ENCODE peak calls at places on chromosomes 2 and 18, in eight cellular contexts. R is ascending aorta, F is dorsolateral prefrontal cortex, Q is cardiac fibroblast, V is uterus, B is tibial artery, O is endothelial cell, S is osteocyte. W is an unnamed sample.

GRCh38 chr2:191345788-191346187 is 100.6 kb downstream of the MYO1B start:
- DNase-seq in R (no peak), F (no peak), Q (peak; percentile 56), V (no peak), B (no peak), O (no peak), S (no peak), W (no peak)

GRCh38 chr2:31383471-31384153 is 30.9 kb downstream of the XDH start:
- DNase-seq in R (no peak), F (no peak), Q (peak; percentile 75), V (no peak), B (no peak), O (no peak), S (no peak), W (no peak)

GRCh38 chr18:22709288-22710060 is 223.7 kb upstream of the RBBP8 start:
- DNase-seq in R (no peak), F (no peak), Q (no peak), V (peak; percentile 71), B (no peak), O (no peak), S (no peak), W (no peak)

GRCh38 chr2:88810017-88810416 is 118.5 kb downstream of the RPIA start:
- DNase-seq in R (no peak), F (no peak), Q (no peak), V (no peak), B (no peak), O (no peak), S (no peak), W (no peak)

GRCh38 chr2:191803007-191803406 is 43.9 kb downstream of the CAVIN2 start:
- DNase-seq in R (no peak), F (no peak), Q (no peak), V (no peak), B (no peak), O (no peak), S (no peak), W (no peak)

GRCh38 chr2:208062113-208062512 is 36.8 kb upstream of the PLEKHM3 start:
- DNase-seq in R (no peak), F (no peak), Q (peak; percentile 63), V (no peak), B (no peak), O (peak; percentile 35), S (no peak), W (no peak)

GRCh38 chr2:226185613-226186211 is 613.9 kb downstream of the IRS1 start:
- DNase-seq in R (no peak), F (no peak), Q (peak; percentile 95), V (no peak), B (no peak), O (no peak), S (no peak), W (no peak)

GRCh38 chr2:185919155-185919554 is 180.6 kb downstream of the FSIP2 start:
- DNase-seq in R (no peak), F (no peak), Q (peak; percentile 2), V (no peak), B (no peak), O (no peak), S (no peak), W (no peak)

GRCh38 chr2:17166506-17166905 is 351.7 kb downstream of the RAD51AP2 start:
- DNase-seq in R (no peak), F (no peak), Q (peak; percentile 13), V (no peak), B (no peak), O (no peak), S (no peak), W (no peak)

GRCh38 chr18:8516391-8517250 is 92.6 kb upstream of the RAB12 start:
- DNase-seq in R (no peak), F (no peak), Q (no peak), V (no peak), B (no peak), O (no peak), S (peak; percentile 69), W (no peak)

GRCh38 chr2:224284134-224284946 is 117.6 kb downstream of the FAM124B start:
- DNase-seq in R (no peak), F (no peak), Q (peak; percentile 63), V (no peak), B (no peak), O (no peak), S (no peak), W (no peak)

GRCh38 chr18:49813071-49813320 is 337 bp downstream of the ACAA2 start:
- DNase-seq in R (no peak), F (no peak), Q (peak; percentile 46), V (peak; percentile 32), B (peak; percentile 28), O (peak; percentile 48), S (no peak), W (no peak)

GRCh38 chr2:127197475-127198385 is 22.4 kb downstream of the CYP27C1 start:
- DNase-seq in R (no peak), F (no peak), Q (peak; percentile 64), V (no peak), B (no peak), O (peak; percentile 67), S (peak; percentile 88), W (no peak)

GRCh38 chr2:163347982-163348842 is 387.6 kb downstream of the FIGN start:
- DNase-seq in R (peak; percentile 18), F (peak; percentile 74), Q (peak; percentile 92), V (peak; percentile 57), B (peak; percentile 64), O (peak; percentile 66), S (peak; percentile 92), W (peak; percentile 32)

GRCh38 chr2:62038980-62039771 is 133.7 kb downstream of the COMMD1 start:
- DNase-seq in R (no peak), F (no peak), Q (peak; percentile 70), V (no peak), B (no peak), O (no peak), S (no peak), W (no peak)

GRCh38 chr2:195659114-195659513 is 2.1 kb downstream of the SLC39A10 start:
- DNase-seq in R (no peak), F (no peak), Q (peak; percentile 41), V (no peak), B (no peak), O (no peak), S (no peak), W (no peak)

GRCh38 chr2:44126106-44126797 is 42.4 kb upstream of the PPM1B start:
- DNase-seq in R (no peak), F (no peak), Q (no peak), V (no peak), B (no peak), O (no peak), S (no peak), W (no peak)

GRCh38 chr2:217327981-217328760 is 468.3 kb upstream of the TNP1 start:
- DNase-seq in R (no peak), F (no peak), Q (no peak), V (no peak), B (no peak), O (no peak), S (no peak), W (no peak)

GRCh38 chr2:218255441-218255840 is 5.4 kb upstream of the GPBAR1 start:
- DNase-seq in R (no peak), F (no peak), Q (peak; percentile 73), V (no peak), B (no peak), O (no peak), S (no peak), W (no peak)

GRCh38 chr2:23330214-23330613 is 54.8 kb upstream of the KLHL29 start:
- DNase-seq in R (no peak), F (no peak), Q (peak; percentile 15), V (no peak), B (no peak), O (peak; percentile 55), S (no peak), W (no peak)
- TF ChIP-seq CTCF in R (no peak), F (no peak), Q (no peak), V (no peak), B (no peak), O (no peak), S (peak; percentile 12), W (no peak)

GRCh38 chr18:28158083-28158581 is 18.8 kb downstream of the CDH2 start:
- DNase-seq in R (no peak), F (no peak), Q (peak; percentile 54), V (no peak), B (no peak), O (no peak), S (no peak), W (no peak)
- TF ChIP-seq CTCF in R (no peak), F (peak; percentile 23), Q (peak; percentile 9), V (no peak), B (no peak), O (no peak), S (no peak), W (no peak)

GRCh38 chr2:209577376-209578357 is 153.8 kb downstream of the MAP2 start:
- DNase-seq in R (no peak), F (no peak), Q (peak; percentile 57), V (no peak), B (no peak), O (no peak), S (no peak), W (no peak)
- TF ChIP-seq CTCF in R (peak; percentile 21), F (peak; percentile 61), Q (peak; percentile 19), V (no peak), B (peak; percentile 23), O (peak; percentile 87), S (peak; percentile 58), W (no peak)

GRCh38 chr18:65567372-65567771 is 183.4 kb upstream of the CDH7 start:
- DNase-seq in R (no peak), F (no peak), Q (peak; percentile 4), V (no peak), B (no peak), O (no peak), S (no peak), W (no peak)
- TF ChIP-seq CTCF in R (no peak), F (peak; percentile 45), Q (no peak), V (no peak), B (no peak), O (no peak), S (peak; percentile 30), W (no peak)

GRCh38 chr2:1856481-1856880 is 112.2 kb upstream of the PXDN start:
- DNase-seq in R (no peak), F (no peak), Q (no peak), V (no peak), B (no peak), O (no peak), S (no peak), W (no peak)
- TF ChIP-seq CTCF in R (no peak), F (peak; percentile 25), Q (no peak), V (no peak), B (no peak), O (no peak), S (peak; percentile 29), W (no peak)

DNA sequence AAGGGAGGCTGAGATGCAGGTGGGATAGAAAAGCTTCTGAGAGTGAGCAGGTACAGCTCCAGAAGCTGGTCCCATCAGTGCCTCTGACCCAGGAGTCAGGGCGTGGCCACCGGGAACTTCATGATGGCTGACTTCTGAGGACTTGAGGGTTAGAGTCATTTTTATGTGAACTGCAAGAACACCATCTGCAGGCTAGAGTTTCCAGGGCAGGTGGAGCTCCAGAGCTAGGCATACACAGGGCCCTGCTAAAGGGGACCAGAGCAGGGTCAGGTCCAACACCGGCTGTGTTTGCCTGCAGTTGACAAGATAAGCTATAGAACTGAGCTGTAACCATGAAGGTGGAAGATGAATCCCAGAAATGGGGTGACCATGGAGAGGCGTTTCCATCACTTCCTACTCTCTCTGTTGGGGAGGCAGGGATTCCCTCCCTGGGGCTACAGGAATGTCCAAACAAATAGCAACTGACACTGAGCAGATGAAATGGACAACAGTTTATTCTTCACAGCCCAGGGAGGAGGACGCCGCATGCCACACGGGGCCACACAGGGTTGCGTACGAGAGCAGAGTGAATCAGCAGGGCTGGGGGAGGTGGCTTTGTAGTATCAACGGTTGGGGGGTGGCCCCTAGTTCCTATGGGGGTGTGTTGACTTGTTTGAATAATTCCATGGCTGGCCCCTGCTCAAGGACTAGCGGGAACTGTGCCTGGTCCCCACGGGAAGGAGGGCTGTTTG is 77.6 kb upstream of the ZNF516 start:
- DNase-seq in R (no peak), F (no peak), Q (no peak), V (no peak), B (no peak), O (no peak), S (peak; percentile 66), W (no peak)
- TF ChIP-seq CTCF in R (no peak), F (no peak), Q (no peak), V (no peak), B (no peak), O (no peak), S (no peak), W (no peak)